ENCODE peak calls at places on chromosomes 12 and 14, in five cellular contexts. A, H, J, C and F are unnamed samples.
A peak's percentile ranks its signal among the peaks of the same experiment; 100 is the strongest.

GRCh38 chr12:47812797-47813490 is 6.8 kb downstream of the HDAC7 start:
- DNase-seq in A (no peak), J (peak; percentile 93), C (peak; percentile 98), H (peak; percentile 95), F (peak; percentile 87)

GRCh38 chr12:96399081-96399918 is 939 bp downstream of the CDK17 start:
- DNase-seq in H (peak; percentile 85), J (peak; percentile 83), C (peak; percentile 70), A (no peak), F (peak; percentile 67)

GRCh38 chr14:86464386-86464785 is 934.4 kb downstream of the FLRT2 start:
- DNase-seq in H (no peak), A (no peak), J (no peak), C (no peak), F (no peak)

GRCh38 chr12:133203344-133204263 is 22.3 kb downstream of the ZNF268 start:
- DNase-seq in J (peak; percentile 14), C (no peak), H (no peak), A (no peak), F (no peak)

GRCh38 chr14:21704340-21704737 is 30.7 kb upstream of the OR4E1 start:
- DNase-seq in J (no peak), H (no peak), A (no peak), C (no peak), F (no peak)

GRCh38 chr12:93373847-93374723 is 3.6 kb upstream of the NUDT4 start:
- DNase-seq in C (no peak), H (no peak), A (no peak), J (no peak), F (no peak)

GRCh38 chr12:41122894-41123293 is 65.2 kb upstream of the PDZRN4 start:
- DNase-seq in H (no peak), C (no peak), A (no peak), J (no peak), F (no peak)

GRCh38 chr12:21992823-21993222 is 51.6 kb upstream of the ABCC9 start:
- DNase-seq in A (no peak), J (peak; percentile 3), C (no peak), H (no peak), F (peak; percentile 68)

GRCh38 chr12:1527789-1528188 is 66.6 kb downstream of the FBXL14 start:
- DNase-seq in H (no peak), J (peak; percentile 35), C (no peak), A (no peak), F (no peak)

GRCh38 chr14:64464695-64465094 is 604 bp upstream of the AKAP5 start:
- DNase-seq in J (no peak), C (no peak), H (no peak), A (no peak), F (no peak)

GRCh38 chr12:113056631-113057488 is at the start of gene DTX1:
- DNase-seq in J (peak; percentile 18), H (no peak), C (no peak), A (no peak), F (peak; percentile 15)

DNA sequence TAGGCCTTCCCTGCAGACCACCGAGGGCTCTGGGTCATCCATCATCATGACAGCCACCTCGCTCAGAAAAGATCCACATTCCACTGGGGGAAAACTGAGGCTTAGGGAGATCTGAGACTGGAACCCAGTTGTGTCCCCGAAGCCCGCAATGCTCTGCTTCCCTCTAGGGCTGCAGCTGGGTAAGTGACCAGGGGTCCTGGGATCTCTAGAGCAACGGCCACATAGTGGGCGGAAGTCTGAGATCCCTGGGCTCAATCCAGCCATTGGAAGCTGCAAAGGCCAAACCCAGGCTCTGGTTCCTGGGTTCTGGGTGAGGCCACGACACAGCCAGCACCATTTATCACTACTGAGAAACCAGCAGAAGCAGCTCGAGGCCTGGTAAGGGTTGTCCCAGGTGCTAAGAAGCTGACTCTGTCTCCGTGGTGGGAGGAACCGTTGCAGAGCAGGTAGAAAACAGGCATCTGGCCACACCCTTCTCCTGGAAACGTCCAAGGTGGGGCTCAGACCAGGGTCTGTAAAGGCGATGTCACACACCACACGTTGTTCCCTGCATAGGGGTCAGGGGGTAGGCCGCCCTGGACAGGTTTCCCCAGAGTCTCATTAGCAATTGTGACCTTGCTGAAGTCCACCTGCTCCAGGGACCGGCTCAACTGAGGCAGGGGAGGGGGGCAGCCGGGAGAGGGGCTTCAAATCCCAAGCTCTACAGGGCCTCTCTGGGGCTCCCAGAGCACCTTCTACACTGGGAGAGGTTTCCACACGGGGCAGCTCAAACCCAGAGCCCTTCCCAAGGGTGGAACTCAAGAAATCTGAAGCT is 38.6 kb downstream of the BCL11B start:
- DNase-seq in C (no peak), A (no peak), J (no peak), H (no peak), F (no peak)
- H3K4me3 ChIP-seq in C (no peak overlapping the region), A (no peak overlapping the region), J (no peak overlapping the region), H (no peak overlapping the region), F (peak overlapping the region; percentile 92)

DNA sequence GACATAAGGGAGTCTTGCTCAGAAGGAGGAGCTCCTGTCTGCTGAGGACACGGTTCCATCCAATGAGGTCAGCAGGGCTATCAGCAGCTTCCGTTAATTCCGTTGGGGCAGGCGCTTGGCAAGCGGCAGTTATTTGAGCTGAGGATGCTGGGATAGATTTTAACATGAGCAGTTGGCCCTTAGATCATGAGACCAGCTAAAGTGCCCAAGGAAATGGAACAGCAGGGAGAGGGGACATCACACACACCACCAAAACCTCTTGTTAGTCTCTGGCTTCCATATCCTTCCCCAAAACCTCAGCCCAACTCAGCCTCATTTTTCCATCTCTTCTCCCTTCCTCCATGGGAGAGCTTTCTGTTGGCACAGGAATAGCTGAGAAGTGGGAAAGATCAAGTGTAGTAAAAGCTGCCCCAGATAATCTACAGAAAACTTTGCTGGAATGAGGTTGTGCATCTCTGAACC is 138.7 kb upstream of the PZP start:
- DNase-seq in C (no peak), H (no peak), J (no peak), A (no peak), F (no peak)
- H3K4me3 ChIP-seq in C (no peak overlapping the region), H (no peak overlapping the region), J (no peak overlapping the region), A (no peak overlapping the region), F (no peak overlapping the region)

GRCh38 chr12:4664111-4664510 is 15.2 kb downstream of the NDUFA9 start:
- DNase-seq in C (no peak), A (peak; percentile 33), H (no peak), J (peak; percentile 26), F (no peak)
- H3K4me3 ChIP-seq in C (no peak overlapping the region), A (no peak overlapping the region), H (no peak overlapping the region), J (no peak overlapping the region), F (no peak overlapping the region)

GRCh38 chr12:52380271-52380694 is 5.2 kb downstream of the KRT84 start:
- DNase-seq in H (no peak), A (no peak), J (peak; percentile 50), C (no peak), F (no peak)

GRCh38 chr12:52379536-52379935 is 5.9 kb downstream of the KRT84 start:
- DNase-seq in H (no peak), J (no peak), C (no peak), A (no peak), F (no peak)

GRCh38 chr12:52381206-52381605 is 4.2 kb downstream of the KRT84 start:
- DNase-seq in H (no peak), J (no peak), A (no peak), C (no peak), F (no peak)

GRCh38 chr12:52378091-52378490 is 7.4 kb downstream of the KRT84 start:
- DNase-seq in A (no peak), C (no peak), J (no peak), H (no peak), F (no peak)

DNA sequence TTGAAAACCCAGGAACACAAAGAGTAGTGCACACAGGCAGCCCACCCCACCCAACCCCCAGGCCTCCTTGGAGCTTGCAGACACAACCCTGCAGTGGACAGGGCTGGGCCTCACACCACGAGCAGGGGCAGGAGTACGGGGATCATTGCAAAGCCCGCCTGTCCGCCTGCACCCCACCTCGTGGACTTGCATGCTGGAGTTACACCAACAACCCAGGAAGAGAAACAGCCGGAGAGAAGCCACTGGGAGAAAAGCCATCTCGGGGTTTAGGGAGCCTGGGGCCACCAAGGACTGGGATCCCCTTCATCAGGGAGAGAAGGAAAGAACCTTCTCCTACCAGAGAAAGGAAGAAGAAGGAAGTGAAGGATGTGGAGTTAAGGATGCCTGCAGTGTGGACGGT is 8.2 kb downstream of the KRT84 start:
- DNase-seq in J (no peak), A (no peak), H (no peak), C (no peak), F (no peak)
- H3K4me3 ChIP-seq in J (no peak overlapping the region), A (no peak overlapping the region), H (no peak overlapping the region), C (no peak overlapping the region), F (no peak overlapping the region)

GRCh38 chr12:106084048-106084671 is 54.6 kb downstream of the NUAK1 start:
- DNase-seq in H (no peak), A (peak; percentile 70), J (peak; percentile 82), C (no peak), F (no peak)
- H3K4me3 ChIP-seq in H (no peak overlapping the region), A (no peak overlapping the region), J (no peak overlapping the region), C (no peak overlapping the region), F (no peak overlapping the region)